ENCODE peak calls at places on chromosomes 7 and 10, in ten cellular contexts. One of them, this sample, is unnamed.

GRCh38 chr10:33803248-33803647 is 468.8 kb upstream of the NRP1 start:
- DNase-seq in anterior cingulate cortex: no peak
- DNase-seq in kidney glomerular epithelial cell: peak; percentile 87
- DNase-seq in NCI-H1105: no peak
- DNase-seq in astrocyte of the spinal cord: peak; percentile 48
- DNase-seq in memory B cell: no peak
- DNase-seq in AG10803: no peak
- DNase-seq in RCC 7860: peak; percentile 94
- DNase-seq in body of pancreas: no peak
- DNase-seq in activated T-cell treated with anti-CD3 and anti-CD28 coated beads for 1 hour: no peak
- DNase-seq in this sample: peak; percentile 36

GRCh38 chr10:124547651-124548168 is 86.1 kb downstream of the LHPP start:
- DNase-seq in RCC 7860: no peak
- DNase-seq in memory B cell: no peak
- DNase-seq in body of pancreas: no peak
- DNase-seq in AG10803: no peak
- DNase-seq in anterior cingulate cortex: no peak
- DNase-seq in activated T-cell treated with anti-CD3 and anti-CD28 coated beads for 1 hour: no peak
- DNase-seq in NCI-H1105: no peak
- DNase-seq in astrocyte of the spinal cord: no peak
- DNase-seq in kidney glomerular epithelial cell: no peak
- DNase-seq in this sample: peak; percentile 15

GRCh38 chr7:105014725-105015630 is 973 bp downstream of the KMT2E start:
- DNase-seq in anterior cingulate cortex: no peak
- DNase-seq in memory B cell: peak; percentile 26
- DNase-seq in body of pancreas: peak; percentile 51
- DNase-seq in kidney glomerular epithelial cell: peak; percentile 64
- DNase-seq in RCC 7860: peak; percentile 31
- DNase-seq in astrocyte of the spinal cord: peak; percentile 48
- DNase-seq in activated T-cell treated with anti-CD3 and anti-CD28 coated beads for 1 hour: peak; percentile 35
- DNase-seq in NCI-H1105: peak; percentile 43
- DNase-seq in AG10803: peak; percentile 28
- DNase-seq in this sample: peak; percentile 60

GRCh38 chr7:100825760-100826545 is 1.4 kb downstream of the EPHB4 start:
- DNase-seq in body of pancreas: no peak
- DNase-seq in astrocyte of the spinal cord: peak; percentile 50
- DNase-seq in AG10803: peak; percentile 63
- DNase-seq in RCC 7860: no peak
- DNase-seq in kidney glomerular epithelial cell: no peak
- DNase-seq in anterior cingulate cortex: no peak
- DNase-seq in NCI-H1105: no peak
- DNase-seq in activated T-cell treated with anti-CD3 and anti-CD28 coated beads for 1 hour: no peak
- DNase-seq in memory B cell: no peak
- DNase-seq in this sample: peak; percentile 54

GRCh38 chr10:102613286-102613685 is 31.0 kb upstream of the TRIM8 start:
- DNase-seq in astrocyte of the spinal cord: no peak
- DNase-seq in anterior cingulate cortex: no peak
- DNase-seq in memory B cell: no peak
- DNase-seq in RCC 7860: no peak
- DNase-seq in body of pancreas: no peak
- DNase-seq in NCI-H1105: no peak
- DNase-seq in activated T-cell treated with anti-CD3 and anti-CD28 coated beads for 1 hour: no peak
- DNase-seq in kidney glomerular epithelial cell: no peak
- DNase-seq in AG10803: no peak
- DNase-seq in this sample: no peak

GRCh38 chr10:4194231-4194630 is 409.2 kb upstream of the KLF6 start:
- DNase-seq in activated T-cell treated with anti-CD3 and anti-CD28 coated beads for 1 hour: no peak
- DNase-seq in memory B cell: no peak
- DNase-seq in astrocyte of the spinal cord: no peak
- DNase-seq in AG10803: no peak
- DNase-seq in kidney glomerular epithelial cell: no peak
- DNase-seq in NCI-H1105: no peak
- DNase-seq in RCC 7860: peak; percentile 39
- DNase-seq in anterior cingulate cortex: no peak
- DNase-seq in body of pancreas: no peak
- DNase-seq in this sample: peak; percentile 67

GRCh38 chr10:32055478-32056135 is 618 bp downstream of the KIF5B start:
- DNase-seq in NCI-H1105: no peak
- DNase-seq in astrocyte of the spinal cord: peak; percentile 54
- DNase-seq in activated T-cell treated with anti-CD3 and anti-CD28 coated beads for 1 hour: peak; percentile 39
- DNase-seq in memory B cell: peak; percentile 60
- DNase-seq in body of pancreas: peak; percentile 65
- DNase-seq in kidney glomerular epithelial cell: peak; percentile 61
- DNase-seq in RCC 7860: peak; percentile 29
- DNase-seq in AG10803: peak; percentile 58
- DNase-seq in anterior cingulate cortex: no peak
- DNase-seq in this sample: peak; percentile 45

GRCh38 chr10:132924046-132924952 is 18.1 kb downstream of the CFAP46 start:
- DNase-seq in kidney glomerular epithelial cell: no peak
- DNase-seq in body of pancreas: no peak
- DNase-seq in memory B cell: no peak
- DNase-seq in activated T-cell treated with anti-CD3 and anti-CD28 coated beads for 1 hour: no peak
- DNase-seq in anterior cingulate cortex: no peak
- DNase-seq in RCC 7860: no peak
- DNase-seq in astrocyte of the spinal cord: no peak
- DNase-seq in AG10803: no peak
- DNase-seq in NCI-H1105: no peak
- DNase-seq in this sample: no peak

GRCh38 chr7:69049341-69049740 is 548.9 kb upstream of the AUTS2 start:
- DNase-seq in body of pancreas: no peak
- DNase-seq in memory B cell: no peak
- DNase-seq in NCI-H1105: no peak
- DNase-seq in anterior cingulate cortex: no peak
- DNase-seq in astrocyte of the spinal cord: no peak
- DNase-seq in AG10803: peak; percentile 72
- DNase-seq in kidney glomerular epithelial cell: no peak
- DNase-seq in RCC 7860: peak; percentile 31
- DNase-seq in activated T-cell treated with anti-CD3 and anti-CD28 coated beads for 1 hour: no peak
- DNase-seq in this sample: no peak

GRCh38 chr7:134477954-134478353 is 19.1 kb upstream of the AKR1B1 start:
- DNase-seq in kidney glomerular epithelial cell: no peak
- DNase-seq in anterior cingulate cortex: no peak
- DNase-seq in activated T-cell treated with anti-CD3 and anti-CD28 coated beads for 1 hour: no peak
- DNase-seq in AG10803: no peak
- DNase-seq in body of pancreas: no peak
- DNase-seq in memory B cell: no peak
- DNase-seq in astrocyte of the spinal cord: no peak
- DNase-seq in NCI-H1105: no peak
- DNase-seq in RCC 7860: no peak
- DNase-seq in this sample: peak; percentile 65

GRCh38 chr7:36972140-36972518 is 247.8 kb upstream of the AOAH start:
- DNase-seq in kidney glomerular epithelial cell: no peak
- DNase-seq in activated T-cell treated with anti-CD3 and anti-CD28 coated beads for 1 hour: no peak
- DNase-seq in body of pancreas: no peak
- DNase-seq in AG10803: no peak
- DNase-seq in NCI-H1105: no peak
- DNase-seq in anterior cingulate cortex: no peak
- DNase-seq in RCC 7860: no peak
- DNase-seq in astrocyte of the spinal cord: no peak
- DNase-seq in memory B cell: no peak
- DNase-seq in this sample: no peak

GRCh38 chr10:1180836-1181235 is 124.7 kb downstream of the WDR37 start:
- DNase-seq in memory B cell: no peak
- DNase-seq in astrocyte of the spinal cord: no peak
- DNase-seq in AG10803: no peak
- DNase-seq in anterior cingulate cortex: no peak
- DNase-seq in RCC 7860: no peak
- DNase-seq in activated T-cell treated with anti-CD3 and anti-CD28 coated beads for 1 hour: no peak
- DNase-seq in body of pancreas: no peak
- DNase-seq in kidney glomerular epithelial cell: no peak
- DNase-seq in NCI-H1105: no peak
- DNase-seq in this sample: no peak

GRCh38 chr7:82745117-82745516 is 301.5 kb upstream of the CACNA2D1 start:
- DNase-seq in AG10803: peak; percentile 61
- DNase-seq in RCC 7860: no peak
- DNase-seq in astrocyte of the spinal cord: peak; percentile 13
- DNase-seq in body of pancreas: no peak
- DNase-seq in NCI-H1105: no peak
- DNase-seq in memory B cell: no peak
- DNase-seq in kidney glomerular epithelial cell: peak; percentile 41
- DNase-seq in anterior cingulate cortex: no peak
- DNase-seq in activated T-cell treated with anti-CD3 and anti-CD28 coated beads for 1 hour: no peak
- DNase-seq in this sample: peak; percentile 28

GRCh38 chr7:132298782-132299181 is 277.5 kb downstream of the PLXNA4 start:
- DNase-seq in astrocyte of the spinal cord: peak; percentile 78
- DNase-seq in body of pancreas: no peak
- DNase-seq in activated T-cell treated with anti-CD3 and anti-CD28 coated beads for 1 hour: no peak
- DNase-seq in memory B cell: no peak
- DNase-seq in kidney glomerular epithelial cell: peak; percentile 5
- DNase-seq in anterior cingulate cortex: no peak
- DNase-seq in NCI-H1105: no peak
- DNase-seq in RCC 7860: peak; percentile 46
- DNase-seq in AG10803: peak; percentile 70
- DNase-seq in this sample: peak; percentile 56

GRCh38 chr7:80018941-80019808 is 115.5 kb upstream of the GNAI1 start:
- DNase-seq in anterior cingulate cortex: no peak
- DNase-seq in astrocyte of the spinal cord: peak; percentile 72
- DNase-seq in memory B cell: no peak
- DNase-seq in body of pancreas: peak; percentile 24
- DNase-seq in kidney glomerular epithelial cell: peak; percentile 35
- DNase-seq in activated T-cell treated with anti-CD3 and anti-CD28 coated beads for 1 hour: peak; percentile 11
- DNase-seq in AG10803: peak; percentile 38
- DNase-seq in NCI-H1105: peak; percentile 30
- DNase-seq in RCC 7860: peak; percentile 56
- DNase-seq in this sample: peak; percentile 62

GRCh38 chr10:49111320-49111698 is 4.0 kb downstream of the VSTM4 start:
- DNase-seq in anterior cingulate cortex: no peak
- DNase-seq in RCC 7860: no peak
- DNase-seq in AG10803: no peak
- DNase-seq in kidney glomerular epithelial cell: no peak
- DNase-seq in body of pancreas: no peak
- DNase-seq in NCI-H1105: no peak
- DNase-seq in memory B cell: no peak
- DNase-seq in astrocyte of the spinal cord: no peak
- DNase-seq in activated T-cell treated with anti-CD3 and anti-CD28 coated beads for 1 hour: no peak
- DNase-seq in this sample: no peak

GRCh38 chr7:19464751-19465150 is 244.1 kb downstream of the POLR1F start:
- DNase-seq in kidney glomerular epithelial cell: no peak
- DNase-seq in astrocyte of the spinal cord: no peak
- DNase-seq in body of pancreas: no peak
- DNase-seq in AG10803: no peak
- DNase-seq in anterior cingulate cortex: no peak
- DNase-seq in NCI-H1105: no peak
- DNase-seq in activated T-cell treated with anti-CD3 and anti-CD28 coated beads for 1 hour: no peak
- DNase-seq in RCC 7860: no peak
- DNase-seq in memory B cell: no peak
- DNase-seq in this sample: peak; percentile 3

GRCh38 chr7:117605712-117606111 is 125.9 kb downstream of the CFTR start:
- DNase-seq in activated T-cell treated with anti-CD3 and anti-CD28 coated beads for 1 hour: no peak
- DNase-seq in kidney glomerular epithelial cell: no peak
- DNase-seq in memory B cell: no peak
- DNase-seq in RCC 7860: no peak
- DNase-seq in body of pancreas: no peak
- DNase-seq in AG10803: no peak
- DNase-seq in astrocyte of the spinal cord: no peak
- DNase-seq in anterior cingulate cortex: no peak
- DNase-seq in NCI-H1105: no peak
- DNase-seq in this sample: no peak

GRCh38 chr7:146683439-146683838 is 566.8 kb downstream of the CNTNAP2 start:
- DNase-seq in AG10803: no peak
- DNase-seq in astrocyte of the spinal cord: peak; percentile 57
- DNase-seq in RCC 7860: no peak
- DNase-seq in anterior cingulate cortex: no peak
- DNase-seq in activated T-cell treated with anti-CD3 and anti-CD28 coated beads for 1 hour: no peak
- DNase-seq in NCI-H1105: no peak
- DNase-seq in memory B cell: no peak
- DNase-seq in body of pancreas: no peak
- DNase-seq in kidney glomerular epithelial cell: no peak
- DNase-seq in this sample: peak; percentile 4

GRCh38 chr10:1473874-1474273 is 263.5 kb downstream of the ADARB2 start:
- DNase-seq in NCI-H1105: no peak
- DNase-seq in kidney glomerular epithelial cell: no peak
- DNase-seq in activated T-cell treated with anti-CD3 and anti-CD28 coated beads for 1 hour: no peak
- DNase-seq in anterior cingulate cortex: no peak
- DNase-seq in memory B cell: no peak
- DNase-seq in AG10803: no peak
- DNase-seq in astrocyte of the spinal cord: no peak
- DNase-seq in body of pancreas: no peak
- DNase-seq in RCC 7860: no peak
- DNase-seq in this sample: no peak

GRCh38 chr7:139575338-139575680 is 51.8 kb downstream of the CLEC2L start:
- DNase-seq in memory B cell: no peak
- DNase-seq in RCC 7860: no peak
- DNase-seq in anterior cingulate cortex: no peak
- DNase-seq in astrocyte of the spinal cord: no peak
- DNase-seq in NCI-H1105: no peak
- DNase-seq in body of pancreas: no peak
- DNase-seq in AG10803: no peak
- DNase-seq in kidney glomerular epithelial cell: no peak
- DNase-seq in activated T-cell treated with anti-CD3 and anti-CD28 coated beads for 1 hour: no peak
- DNase-seq in this sample: no peak

GRCh38 chr10:77635402-77636227 is 2.0 kb downstream of the KCNMA1 start:
- DNase-seq in astrocyte of the spinal cord: no peak
- DNase-seq in anterior cingulate cortex: no peak
- DNase-seq in kidney glomerular epithelial cell: no peak
- DNase-seq in body of pancreas: no peak
- DNase-seq in activated T-cell treated with anti-CD3 and anti-CD28 coated beads for 1 hour: no peak
- DNase-seq in AG10803: no peak
- DNase-seq in NCI-H1105: no peak
- DNase-seq in RCC 7860: no peak
- DNase-seq in memory B cell: no peak
- DNase-seq in this sample: no peak

GRCh38 chr7:42139751-42140150 is 97.3 kb downstream of the GLI3 start:
- DNase-seq in RCC 7860: no peak
- DNase-seq in activated T-cell treated with anti-CD3 and anti-CD28 coated beads for 1 hour: no peak
- DNase-seq in astrocyte of the spinal cord: no peak
- DNase-seq in NCI-H1105: no peak
- DNase-seq in memory B cell: no peak
- DNase-seq in AG10803: no peak
- DNase-seq in anterior cingulate cortex: no peak
- DNase-seq in kidney glomerular epithelial cell: no peak
- DNase-seq in body of pancreas: no peak
- DNase-seq in this sample: no peak

GRCh38 chr10:93514496-93514895 is 18.1 kb downstream of the CEP55 start:
- DNase-seq in activated T-cell treated with anti-CD3 and anti-CD28 coated beads for 1 hour: no peak
- DNase-seq in RCC 7860: no peak
- DNase-seq in AG10803: no peak
- DNase-seq in NCI-H1105: no peak
- DNase-seq in anterior cingulate cortex: no peak
- DNase-seq in memory B cell: no peak
- DNase-seq in body of pancreas: no peak
- DNase-seq in kidney glomerular epithelial cell: no peak
- DNase-seq in astrocyte of the spinal cord: no peak
- DNase-seq in this sample: no peak

GRCh38 chr10:49678827-49679479 is 498 bp upstream of the C10orf53 start:
- DNase-seq in astrocyte of the spinal cord: no peak
- DNase-seq in activated T-cell treated with anti-CD3 and anti-CD28 coated beads for 1 hour: no peak
- DNase-seq in anterior cingulate cortex: no peak
- DNase-seq in AG10803: no peak
- DNase-seq in memory B cell: no peak
- DNase-seq in kidney glomerular epithelial cell: no peak
- DNase-seq in body of pancreas: no peak
- DNase-seq in RCC 7860: no peak
- DNase-seq in NCI-H1105: no peak
- DNase-seq in this sample: no peak